ENCODE peak calls at places on chromosomes 7 and 10, in six cellular contexts. One of them, this sample, is unnamed.

GRCh38 chr10:13969118-13969791 is 361.5 kb downstream of the FRMD4A start:
- DNase-seq in hypothalamus: no peak
- DNase-seq in GM12865: no peak
- DNase-seq in AG09309: no peak
- DNase-seq in MCF 10A: peak; percentile 95
- DNase-seq in HEK293T: no peak
- DNase-seq in this sample: no peak

GRCh38 chr10:24237801-24238390 is 29.0 kb downstream of the KIAA1217 start:
- DNase-seq in hypothalamus: no peak
- DNase-seq in GM12865: no peak
- DNase-seq in AG09309: no peak
- DNase-seq in MCF 10A: no peak
- DNase-seq in HEK293T: no peak
- DNase-seq in this sample: no peak

GRCh38 chr7:28296571-28297483 is 115.5 kb upstream of the CREB5 start:
- DNase-seq in hypothalamus: peak; percentile 6
- DNase-seq in GM12865: peak; percentile 57
- DNase-seq in AG09309: no peak
- DNase-seq in MCF 10A: peak; percentile 65
- DNase-seq in HEK293T: peak; percentile 49
- DNase-seq in this sample: peak; percentile 1

GRCh38 chr10:43057231-43057711 is 19.6 kb upstream of the RET start:
- DNase-seq in hypothalamus: no peak
- DNase-seq in GM12865: no peak
- DNase-seq in AG09309: no peak
- DNase-seq in MCF 10A: no peak
- DNase-seq in HEK293T: no peak
- DNase-seq in this sample: no peak

GRCh38 chr10:113056468-113057021 is 106.5 kb downstream of the TCF7L2 start:
- DNase-seq in hypothalamus: no peak
- DNase-seq in GM12865: no peak
- DNase-seq in AG09309: peak; percentile 77
- DNase-seq in MCF 10A: peak; percentile 87
- DNase-seq in HEK293T: no peak
- DNase-seq in this sample: no peak

GRCh38 chr10:35635576-35635975 is 6.5 kb downstream of the FZD8 start:
- DNase-seq in hypothalamus: no peak
- DNase-seq in GM12865: peak; percentile 70
- DNase-seq in AG09309: no peak
- DNase-seq in MCF 10A: peak; percentile 79
- DNase-seq in HEK293T: peak; percentile 39
- DNase-seq in this sample: peak; percentile 26

GRCh38 chr7:22885824-22886255 is 63.2 kb upstream of the TOMM7 start:
- DNase-seq in hypothalamus: no peak
- DNase-seq in GM12865: peak; percentile 93
- DNase-seq in AG09309: no peak
- DNase-seq in MCF 10A: no peak
- DNase-seq in HEK293T: no peak
- DNase-seq in this sample: no peak

GRCh38 chr10:77636967-77637473 is 588 bp downstream of the KCNMA1 start:
- DNase-seq in hypothalamus: peak; percentile 34
- DNase-seq in GM12865: no peak
- DNase-seq in AG09309: no peak
- DNase-seq in MCF 10A: no peak
- DNase-seq in HEK293T: peak; percentile 21
- DNase-seq in this sample: no peak

GRCh38 chr10:95560288-95561199 is 627 bp downstream of the SORBS1 start:
- DNase-seq in hypothalamus: peak; percentile 42
- DNase-seq in GM12865: peak; percentile 9
- DNase-seq in AG09309: no peak
- DNase-seq in MCF 10A: peak; percentile 28
- DNase-seq in HEK293T: peak; percentile 51
- DNase-seq in this sample: peak; percentile 5

GRCh38 chr7:111198255-111198654 is 107.3 kb downstream of the LRRN3 start:
- DNase-seq in hypothalamus: no peak
- DNase-seq in GM12865: no peak
- DNase-seq in AG09309: peak; percentile 99
- DNase-seq in MCF 10A: peak; percentile 95
- DNase-seq in HEK293T: peak; percentile 8
- DNase-seq in this sample: no peak

GRCh38 chr10:97067716-97068391 is 117.9 kb downstream of the SLIT1 start:
- DNase-seq in hypothalamus: no peak
- DNase-seq in GM12865: no peak
- DNase-seq in AG09309: no peak
- DNase-seq in MCF 10A: no peak
- DNase-seq in HEK293T: peak; percentile 46
- DNase-seq in this sample: no peak

GRCh38 chr7:55026867-55027490 is 8.2 kb downstream of the EGFR start:
- DNase-seq in hypothalamus: no peak
- DNase-seq in GM12865: no peak
- DNase-seq in AG09309: no peak
- DNase-seq in MCF 10A: peak; percentile 27
- DNase-seq in HEK293T: no peak
- DNase-seq in this sample: no peak

GRCh38 chr7:125136755-125137547 is 207.3 kb upstream of the POT1 start:
- DNase-seq in hypothalamus: no peak
- DNase-seq in GM12865: no peak
- DNase-seq in AG09309: no peak
- DNase-seq in MCF 10A: peak; percentile 93
- DNase-seq in HEK293T: no peak
- DNase-seq in this sample: no peak

GRCh38 chr10:112475565-112476233 is 28.7 kb downstream of the VTI1A start:
- DNase-seq in hypothalamus: no peak
- DNase-seq in GM12865: no peak
- DNase-seq in AG09309: no peak
- DNase-seq in MCF 10A: peak; percentile 14
- DNase-seq in HEK293T: no peak
- DNase-seq in this sample: no peak

GRCh38 chr10:96995851-96996250 is 163.8 kb downstream of the LCOR start:
- DNase-seq in hypothalamus: no peak
- DNase-seq in GM12865: no peak
- DNase-seq in AG09309: no peak
- DNase-seq in MCF 10A: no peak
- DNase-seq in HEK293T: no peak
- DNase-seq in this sample: no peak

GRCh38 chr10:7412482-7413251 is 1.8 kb upstream of the SFMBT2 start:
- DNase-seq in hypothalamus: peak; percentile 62
- DNase-seq in GM12865: peak; percentile 42
- DNase-seq in AG09309: no peak
- DNase-seq in MCF 10A: no peak
- DNase-seq in HEK293T: no peak
- DNase-seq in this sample: no peak

GRCh38 chr7:153402721-153403541 is 643.4 kb downstream of the ACTR3B start:
- DNase-seq in hypothalamus: no peak
- DNase-seq in GM12865: no peak
- DNase-seq in AG09309: no peak
- DNase-seq in MCF 10A: no peak
- DNase-seq in HEK293T: no peak
- DNase-seq in this sample: no peak

GRCh38 chr10:109993551-109993950 is 14.2 kb upstream of the ADD3 start:
- DNase-seq in hypothalamus: no peak
- DNase-seq in GM12865: no peak
- DNase-seq in AG09309: no peak
- DNase-seq in MCF 10A: no peak
- DNase-seq in HEK293T: no peak
- DNase-seq in this sample: no peak

GRCh38 chr7:5766321-5766761 is 15.1 kb downstream of the RNF216 start:
- DNase-seq in hypothalamus: no peak
- DNase-seq in GM12865: no peak
- DNase-seq in AG09309: no peak
- DNase-seq in MCF 10A: no peak
- DNase-seq in HEK293T: no peak
- DNase-seq in this sample: no peak

GRCh38 chr7:42151309-42151708 is 85.7 kb downstream of the GLI3 start:
- DNase-seq in hypothalamus: no peak
- DNase-seq in GM12865: no peak
- DNase-seq in AG09309: no peak
- DNase-seq in MCF 10A: no peak
- DNase-seq in HEK293T: no peak
- DNase-seq in this sample: no peak

GRCh38 chr10:102970941-102971340 is 52.8 kb downstream of the CNNM2 start:
- DNase-seq in hypothalamus: no peak
- DNase-seq in GM12865: no peak
- DNase-seq in AG09309: no peak
- DNase-seq in MCF 10A: no peak
- DNase-seq in HEK293T: no peak
- DNase-seq in this sample: no peak

GRCh38 chr7:158283016-158283974 is 304.3 kb downstream of the PTPRN2 start:
- DNase-seq in hypothalamus: no peak
- DNase-seq in GM12865: no peak
- DNase-seq in AG09309: no peak
- DNase-seq in MCF 10A: no peak
- DNase-seq in HEK293T: no peak
- DNase-seq in this sample: no peak

GRCh38 chr7:101664390-101664789 is 35.3 kb upstream of the MYL10 start:
- DNase-seq in hypothalamus: no peak
- DNase-seq in GM12865: no peak
- DNase-seq in AG09309: no peak
- DNase-seq in MCF 10A: no peak
- DNase-seq in HEK293T: no peak
- DNase-seq in this sample: no peak

GRCh38 chr7:25244193-25244592 is 15.9 kb upstream of the NPVF start:
- DNase-seq in hypothalamus: no peak
- DNase-seq in GM12865: no peak
- DNase-seq in AG09309: no peak
- DNase-seq in MCF 10A: no peak
- DNase-seq in HEK293T: no peak
- DNase-seq in this sample: no peak

GRCh38 chr10:91759581-91759986 is 38.6 kb upstream of the TNKS2 start:
- DNase-seq in hypothalamus: no peak
- DNase-seq in GM12865: no peak
- DNase-seq in AG09309: no peak
- DNase-seq in MCF 10A: no peak
- DNase-seq in HEK293T: no peak
- DNase-seq in this sample: no peak

GRCh38 chr7:22443370-22444180 is 56.4 kb downstream of the STEAP1B start:
- DNase-seq in hypothalamus: no peak
- DNase-seq in GM12865: no peak
- DNase-seq in AG09309: no peak
- DNase-seq in MCF 10A: no peak
- DNase-seq in HEK293T: no peak
- DNase-seq in this sample: no peak

GRCh38 chr10:110459600-110459999 is 38.1 kb upstream of the DUSP5 start:
- DNase-seq in hypothalamus: no peak
- DNase-seq in GM12865: no peak
- DNase-seq in AG09309: no peak
- DNase-seq in MCF 10A: no peak
- DNase-seq in HEK293T: no peak
- DNase-seq in this sample: no peak

GRCh38 chr10:88791924-88792323 is 10.6 kb upstream of the LIPM start:
- DNase-seq in hypothalamus: no peak
- DNase-seq in GM12865: peak; percentile 64
- DNase-seq in AG09309: no peak
- DNase-seq in MCF 10A: peak; percentile 52
- DNase-seq in HEK293T: peak; percentile 63
- DNase-seq in this sample: no peak

GRCh38 chr7:112550468-112551060 is 69.8 kb downstream of the LSMEM1 start:
- DNase-seq in hypothalamus: no peak
- DNase-seq in GM12865: peak; percentile 77
- DNase-seq in AG09309: peak; percentile 43
- DNase-seq in MCF 10A: peak; percentile 72
- DNase-seq in HEK293T: peak; percentile 39
- DNase-seq in this sample: peak; percentile 14

This sample was measured in NCI-H2227 treated with DMSO at 0.1 percent for 48 hours.